ENCODE peak calls at places on chromosomes 11 and 22, in five cellular contexts. One of them, this sample, is unnamed.

GRCh38 chr22:49855491-49855911 is 1.9 kb downstream of the ZBED4 start:
- DNase-seq in NCI-H226: no peak
- DNase-seq in AG08396: no peak
- DNase-seq in NCI-H460: no peak
- DNase-seq in Jurkat, Clone E6-1: no peak
- DNase-seq in this sample: no peak

GRCh38 chr11:68843703-68844312 is 2.1 kb upstream of the CPT1A start:
- DNase-seq in NCI-H226: no peak
- DNase-seq in AG08396: no peak
- DNase-seq in NCI-H460: peak; percentile 61
- DNase-seq in Jurkat, Clone E6-1: peak; percentile 26
- DNase-seq in this sample: no peak

GRCh38 chr11:74005721-74006517 is 3.0 kb downstream of the UCP3 start:
- DNase-seq in NCI-H226: no peak
- DNase-seq in AG08396: no peak
- DNase-seq in NCI-H460: no peak
- DNase-seq in Jurkat, Clone E6-1: no peak
- DNase-seq in this sample: no peak

GRCh38 chr11:78187366-78188011 is 937 bp downstream of the KCTD21 start:
- DNase-seq in NCI-H226: no peak
- DNase-seq in AG08396: no peak
- DNase-seq in NCI-H460: no peak
- DNase-seq in Jurkat, Clone E6-1: no peak
- DNase-seq in this sample: no peak

GRCh38 chr11:44301856-44302231 is 8.1 kb downstream of the ALX4 start:
- DNase-seq in NCI-H226: peak; percentile 40
- DNase-seq in AG08396: no peak
- DNase-seq in NCI-H460: peak; percentile 52
- DNase-seq in Jurkat, Clone E6-1: no peak
- DNase-seq in this sample: no peak

GRCh38 chr11:113014731-113015455 is 53.7 kb downstream of the NCAM1 start:
- DNase-seq in NCI-H226: no peak
- DNase-seq in AG08396: no peak
- DNase-seq in NCI-H460: no peak
- DNase-seq in Jurkat, Clone E6-1: no peak
- DNase-seq in this sample: peak; percentile 9

GRCh38 chr11:75654314-75654713 is 14.5 kb downstream of the MAP6 start:
- DNase-seq in NCI-H226: peak; percentile 98
- DNase-seq in AG08396: no peak
- DNase-seq in NCI-H460: no peak
- DNase-seq in Jurkat, Clone E6-1: no peak
- DNase-seq in this sample: no peak

GRCh38 chr11:119415966-119416365 is 7.0 kb downstream of the THY1 start:
- DNase-seq in NCI-H226: no peak
- DNase-seq in AG08396: no peak
- DNase-seq in NCI-H460: no peak
- DNase-seq in Jurkat, Clone E6-1: no peak
- DNase-seq in this sample: no peak

GRCh38 chr11:102413497-102413896 is 39.1 kb downstream of the TMEM123 start:
- DNase-seq in NCI-H226: no peak
- DNase-seq in AG08396: no peak
- DNase-seq in NCI-H460: no peak
- DNase-seq in Jurkat, Clone E6-1: peak; percentile 54
- DNase-seq in this sample: no peak

GRCh38 chr22:19526702-19527111 is 2.5 kb upstream of the CLDN5 start:
- DNase-seq in NCI-H226: no peak
- DNase-seq in AG08396: no peak
- DNase-seq in NCI-H460: no peak
- DNase-seq in Jurkat, Clone E6-1: no peak
- DNase-seq in this sample: no peak

GRCh38 chr22:38755155-38755910 is 465 bp downstream of the SUN2 start:
- DNase-seq in NCI-H226: peak; percentile 65
- DNase-seq in AG08396: peak; percentile 97
- DNase-seq in NCI-H460: peak; percentile 32
- DNase-seq in Jurkat, Clone E6-1: no peak
- DNase-seq in this sample: peak; percentile 77

GRCh38 chr11:19060629-19061028 is at the start of gene MRGPRX2:
- DNase-seq in NCI-H226: peak; percentile 16
- DNase-seq in AG08396: no peak
- DNase-seq in NCI-H460: no peak
- DNase-seq in Jurkat, Clone E6-1: peak; percentile 74
- DNase-seq in this sample: no peak

GRCh38 chr11:9263840-9264380 is 1.2 kb downstream of the DENND5A start:
- DNase-seq in NCI-H226: no peak
- DNase-seq in AG08396: peak; percentile 49
- DNase-seq in NCI-H460: no peak
- DNase-seq in Jurkat, Clone E6-1: no peak
- DNase-seq in this sample: no peak

GRCh38 chr11:133040289-133040893 is 491.9 kb downstream of the OPCML start:
- DNase-seq in NCI-H226: no peak
- DNase-seq in AG08396: no peak
- DNase-seq in NCI-H460: peak; percentile 1
- DNase-seq in Jurkat, Clone E6-1: no peak
- DNase-seq in this sample: no peak

GRCh38 chr11:47924184-47924671 is 56.1 kb upstream of the PTPRJ start:
- DNase-seq in NCI-H226: peak; percentile 78
- DNase-seq in AG08396: peak; percentile 49
- DNase-seq in NCI-H460: no peak
- DNase-seq in Jurkat, Clone E6-1: no peak
- DNase-seq in this sample: no peak

GRCh38 chr22:38724926-38725571 is 19.3 kb downstream of the GTPBP1 start:
- DNase-seq in NCI-H226: no peak
- DNase-seq in AG08396: peak; percentile 56
- DNase-seq in NCI-H460: peak; percentile 7
- DNase-seq in Jurkat, Clone E6-1: peak; percentile 37
- DNase-seq in this sample: peak; percentile 29

GRCh38 chr11:80417681-80418080 is 976.9 kb upstream of the TENM4 start:
- DNase-seq in NCI-H226: no peak
- DNase-seq in AG08396: no peak
- DNase-seq in NCI-H460: no peak
- DNase-seq in Jurkat, Clone E6-1: no peak
- DNase-seq in this sample: no peak

GRCh38 chr11:555500-556174 is 4.9 kb downstream of the LMNTD2 start:
- DNase-seq in NCI-H226: no peak
- DNase-seq in AG08396: no peak
- DNase-seq in NCI-H460: no peak
- DNase-seq in Jurkat, Clone E6-1: no peak
- DNase-seq in this sample: no peak

GRCh38 chr11:62832346-62833234 is at the start of gene TEX54:
- DNase-seq in NCI-H226: no peak
- DNase-seq in AG08396: peak; percentile 28
- DNase-seq in NCI-H460: no peak
- DNase-seq in Jurkat, Clone E6-1: no peak
- DNase-seq in this sample: no peak

GRCh38 chr11:113446112-113446511 is 29.1 kb downstream of the DRD2 start:
- DNase-seq in NCI-H226: no peak
- DNase-seq in AG08396: no peak
- DNase-seq in NCI-H460: no peak
- DNase-seq in Jurkat, Clone E6-1: no peak
- DNase-seq in this sample: no peak

GRCh38 chr11:115453693-115454092 is 50.5 kb downstream of the CADM1 start:
- DNase-seq in NCI-H226: no peak
- DNase-seq in AG08396: no peak
- DNase-seq in NCI-H460: no peak
- DNase-seq in Jurkat, Clone E6-1: no peak
- DNase-seq in this sample: no peak